ENCODE peak calls at places on chromosomes 6 and 20, in five cellular contexts. D is SK-N-SH, P is GM12878, L is HepG2, T is K562. E is an unnamed sample.

GRCh38 chr20:38208088-38208487 is 43.0 kb upstream of the TGM2 start:
- DNase-seq in D (peak), P (no peak), T (no peak), L (no peak), E (no peak)

GRCh38 chr20:50501970-50502745 is 8.0 kb upstream of the PTPN1 start:
- DNase-seq in D (no peak), L (no peak), T (no peak), P (no peak), E (no peak)

GRCh38 chr6:73461537-73462350 is at the start of gene MTO1:
- DNase-seq in T (peak), L (peak), D (peak), P (no peak), E (peak)

GRCh38 chr20:5569021-5569420 is 181.2 kb upstream of the SHLD1 start:
- DNase-seq in D (peak), L (peak), P (no peak), T (peak), E (no peak)

GRCh38 chr6:39362487-39362865 is 40.0 kb upstream of the KCNK16 start:
- DNase-seq in L (no peak), D (peak), P (no peak), T (no peak), E (no peak)

GRCh38 chr20:3565851-3566250 is 95.0 kb downstream of the ATRN start:
- DNase-seq in D (no peak), T (no peak), L (no peak), P (no peak), E (no peak)

GRCh38 chr6:29493261-29493660 is 5.5 kb upstream of the MAS1L start:
- DNase-seq in T (no peak), D (no peak), L (no peak), P (no peak), E (no peak)

GRCh38 chr6:40038626-40039025 is 104.4 kb upstream of the MOCS1 start:
- DNase-seq in L (no peak), D (no peak), T (no peak), P (no peak), E (no peak)

GRCh38 chr20:34448517-34448916 is 67.7 kb upstream of the DYNLRB1 start:
- DNase-seq in L (no peak), T (no peak), P (no peak), D (no peak), E (no peak)

GRCh38 chr6:139940741-139941712 is 566.6 kb upstream of the CITED2 start:
- DNase-seq in T (no peak), P (peak), L (no peak), D (no peak), E (no peak)

GRCh38 chr20:55746723-55747122 is 258.6 kb downstream of the CBLN4 start:
- DNase-seq in P (no peak), T (no peak), L (no peak), D (no peak), E (no peak)

GRCh38 chr6:84551797-84552196 is 212.6 kb downstream of the TBX18 start:
- DNase-seq in P (no peak), T (no peak), L (no peak), D (no peak), E (no peak)

GRCh38 chr6:137315081-137315480 is 95.9 kb upstream of the IFNGR1 start:
- DNase-seq in D (no peak), P (no peak), L (peak), T (no peak), E (no peak)

GRCh38 chr6:88238065-88238464 is 71.9 kb upstream of the CNR1 start:
- DNase-seq in L (peak), P (peak), D (no peak), T (no peak), E (peak)

GRCh38 chr6:34680802-34681515 is 15.6 kb downstream of the ILRUN start:
- DNase-seq in L (no peak), P (no peak), T (no peak), D (no peak), E (no peak)

GRCh38 chr6:79570802-79571367 is 33.7 kb upstream of the LCA5 start:
- DNase-seq in P (no peak), L (peak), T (peak), D (peak), E (no peak)

GRCh38 chr20:26208296-26209091 is 511.8 kb upstream of the ZNF337 start:
- DNase-seq in T (no peak), D (peak), P (no peak), L (no peak), E (peak)

GRCh38 chr6:111361648-111362047 is 121.4 kb downstream of the REV3L start:
- DNase-seq in T (peak), D (peak), P (no peak), L (peak), E (no peak)

GRCh38 chr6:155201461-155202226 is 62.2 kb upstream of the CLDN20 start:
- DNase-seq in P (no peak), T (no peak), D (no peak), L (no peak), E (no peak)

GRCh38 chr6:108251252-108251651 is 9.6 kb downstream of the SNX3 start:
- DNase-seq in D (no peak), L (no peak), P (no peak), T (no peak), E (no peak)

GRCh38 chr6:136717297-136717990 is 74.8 kb downstream of the MAP3K5 start:
- DNase-seq in L (no peak), P (peak), D (no peak), T (no peak), E (no peak)

GRCh38 chr6:30490031-30490876 is 945 bp downstream of the HLA-E start:
- DNase-seq in T (peak), P (peak), L (no peak), D (peak), E (no peak)

GRCh38 chr20:51002633-51003032 is 20.3 kb downstream of the KCNG1 start:
- DNase-seq in D (no peak), T (no peak), L (no peak), P (no peak), E (no peak)

DNA sequence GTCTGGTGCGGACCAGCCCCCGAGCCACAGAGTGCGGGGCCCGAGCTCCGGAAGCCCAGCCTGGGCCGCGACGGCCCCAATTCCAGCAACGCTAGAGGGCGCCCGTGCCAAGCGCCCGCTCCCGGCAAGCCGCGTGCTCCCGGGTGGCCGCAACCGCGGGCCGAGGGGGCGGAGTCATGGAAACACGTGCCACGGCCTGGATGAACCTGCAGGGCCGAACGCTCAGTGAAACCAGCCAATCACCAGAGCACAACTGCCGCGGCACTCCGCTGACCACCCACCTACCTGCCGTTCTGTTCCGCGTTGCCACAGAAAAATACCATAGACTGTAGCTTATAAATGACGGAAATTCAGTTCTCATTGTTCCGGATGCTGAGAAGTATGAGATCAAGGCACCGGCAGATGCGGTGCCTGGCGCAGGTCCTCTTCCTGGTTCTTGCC is 85.7 kb upstream of the FOXC1 start:
- DNase-seq in D (peak), L (no peak), P (no peak), T (peak), E (peak)
- TF ChIP-seq SIN3A in D (no peak), L (no peak), P (no peak), T (no peak), E (no peak)

GRCh38 chr20:57426831-57427230 is 35.6 kb downstream of the RBM38 start:
- DNase-seq in P (no peak), L (no peak), D (no peak), T (no peak), E (no peak)
- TF ChIP-seq USF2 in P (no peak), L (no peak), D (no peak), T (no peak), E (no peak)

GRCh38 chr6:69069881-69070280 is 434.8 kb downstream of the ADGRB3 start:
- DNase-seq in T (no peak), D (no peak), L (no peak), P (no peak), E (no peak)
- TF ChIP-seq SIN3A in T (no peak), D (no peak), L (no peak), P (no peak), E (no peak)

DNA sequence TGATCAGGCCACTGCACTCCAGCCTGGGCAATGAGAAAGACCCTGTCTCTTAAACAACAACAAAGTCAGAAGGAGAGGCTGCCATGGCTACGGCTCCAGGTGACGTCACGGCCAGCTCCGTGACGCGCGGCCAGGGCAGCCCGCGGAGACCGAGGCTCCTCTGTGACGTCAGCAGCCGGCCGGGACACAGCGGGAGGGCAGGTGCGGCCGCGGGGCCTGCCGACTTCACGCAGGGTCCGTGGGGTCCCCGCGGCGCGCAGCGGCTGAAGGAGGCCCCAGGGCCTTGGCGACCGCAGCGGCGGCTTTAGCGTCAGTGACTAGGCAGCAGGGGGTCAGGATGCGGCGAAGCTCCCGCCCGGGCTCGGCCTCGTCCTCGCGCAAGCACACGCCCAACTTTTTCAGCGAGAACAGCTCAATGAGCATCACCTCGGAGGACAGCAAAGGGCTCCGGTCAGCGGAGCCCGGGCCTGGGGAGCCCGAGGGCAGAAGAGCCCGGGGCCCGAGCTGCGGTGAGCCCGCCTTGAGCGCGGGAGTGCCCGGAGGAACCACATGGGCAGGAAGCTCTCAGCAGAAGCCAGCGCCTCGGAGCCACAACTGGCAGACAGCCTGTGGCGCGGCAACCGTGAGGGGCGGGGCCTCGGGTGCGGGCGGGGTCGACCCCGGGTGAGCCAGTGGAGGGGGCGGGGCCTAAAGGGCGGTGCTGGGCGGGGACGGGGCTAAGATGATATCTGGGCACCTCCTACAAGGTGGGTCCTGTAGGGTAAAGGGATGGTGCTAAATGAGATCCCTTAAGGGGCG is at the start of gene SPAG4:
- DNase-seq in L (no peak), T (peak), P (no peak), D (peak), E (peak)
- TF ChIP-seq USF2 in L (peak), T (no peak), P (no peak), D (no peak), E (no peak)

GRCh38 chr20:53559816-53560215 is 33.8 kb downstream of the ZNF217 start:
- DNase-seq in T (no peak), P (no peak), L (no peak), D (no peak), E (no peak)
- TF ChIP-seq SIN3A in T (no peak), P (no peak), L (no peak), D (no peak), E (no peak)

GRCh38 chr20:45933231-45934045 is 1.0 kb upstream of the PCIF1 start:
- DNase-seq in L (peak), D (peak), T (peak), P (peak), E (peak)
- TF ChIP-seq USF2 in L (no peak), D (no peak), T (no peak), P (no peak), E (peak)

GRCh38 chr20:62712606-62713005 is 4.0 kb downstream of the NTSR1 start:
- DNase-seq in L (no peak), P (no peak), T (no peak), D (no peak), E (no peak)
- TF ChIP-seq SIN3A in L (no peak), P (no peak), T (no peak), D (no peak), E (no peak)